ENCODE peak calls at places on chromosome 6, in nine cellular contexts. G is endothelial cell, W is PC-9, D is heart right ventricle, E is HFFc6, Z is hepatocyte, X is choroid plexus epithelial cell, C is WTC11, T is mucosa of descending colon. V is an unnamed sample.

GRCh38 chr6:38773338-38773737 is 58.2 kb downstream of the DNAH8 start:
- DNase-seq in D (no peak), C (peak; percentile 72), E (no peak), G (peak; percentile 31), Z (peak; percentile 22), W (no peak), X (no peak), T (no peak), V (peak; percentile 67)

GRCh38 chr6:91126876-91127275 is 540.0 kb upstream of the MAP3K7 start:
- DNase-seq in X (no peak), Z (no peak), E (no peak), C (no peak), D (no peak), W (no peak), G (no peak), T (no peak), V (no peak)

GRCh38 chr6:140538926-140539325 is 1164.5 kb upstream of the CITED2 start:
- DNase-seq in E (peak; percentile 21), Z (no peak), G (no peak), D (no peak), T (no peak), X (peak; percentile 66), W (no peak), C (no peak), V (peak; percentile 5)

GRCh38 chr6:15023448-15023847 is 222.4 kb upstream of the JARID2 start:
- DNase-seq in T (no peak), D (no peak), Z (no peak), C (no peak), E (no peak), G (no peak), X (no peak), W (peak; percentile 38), V (no peak)

GRCh38 chr6:158384671-158385110 is 72.4 kb downstream of the TULP4 start:
- DNase-seq in X (no peak), C (no peak), E (no peak), Z (no peak), W (no peak), G (no peak), D (no peak), T (no peak), V (no peak)

GRCh38 chr6:31246051-31246495 is 25.8 kb downstream of the HLA-C start:
- DNase-seq in X (peak; percentile 85), W (peak; percentile 98), D (no peak), Z (peak; percentile 75), E (peak; percentile 81), T (no peak), G (no peak), C (no peak), V (peak; percentile 80)

GRCh38 chr6:67698534-67698933 is 936.5 kb upstream of the ADGRB3 start:
- DNase-seq in W (no peak), E (no peak), D (no peak), T (no peak), G (no peak), Z (no peak), C (no peak), X (peak; percentile 21), V (no peak)

GRCh38 chr6:429515-430121 is 38.1 kb downstream of the IRF4 start:
- DNase-seq in W (no peak), E (no peak), Z (no peak), C (no peak), T (no peak), X (no peak), D (no peak), G (no peak), V (no peak)

GRCh38 chr6:39137235-39137634 is 22.2 kb upstream of the SAYSD1 start:
- DNase-seq in T (no peak), C (peak; percentile 69), G (peak; percentile 65), E (no peak), W (peak; percentile 42), X (peak; percentile 59), D (peak; percentile 29), Z (peak; percentile 81), V (peak; percentile 36)

GRCh38 chr6:45737331-45738056 is 278.2 kb downstream of the CLIC5 start:
- DNase-seq in E (no peak), T (no peak), G (no peak), C (no peak), D (no peak), Z (no peak), X (no peak), W (no peak), V (no peak)

DNA sequence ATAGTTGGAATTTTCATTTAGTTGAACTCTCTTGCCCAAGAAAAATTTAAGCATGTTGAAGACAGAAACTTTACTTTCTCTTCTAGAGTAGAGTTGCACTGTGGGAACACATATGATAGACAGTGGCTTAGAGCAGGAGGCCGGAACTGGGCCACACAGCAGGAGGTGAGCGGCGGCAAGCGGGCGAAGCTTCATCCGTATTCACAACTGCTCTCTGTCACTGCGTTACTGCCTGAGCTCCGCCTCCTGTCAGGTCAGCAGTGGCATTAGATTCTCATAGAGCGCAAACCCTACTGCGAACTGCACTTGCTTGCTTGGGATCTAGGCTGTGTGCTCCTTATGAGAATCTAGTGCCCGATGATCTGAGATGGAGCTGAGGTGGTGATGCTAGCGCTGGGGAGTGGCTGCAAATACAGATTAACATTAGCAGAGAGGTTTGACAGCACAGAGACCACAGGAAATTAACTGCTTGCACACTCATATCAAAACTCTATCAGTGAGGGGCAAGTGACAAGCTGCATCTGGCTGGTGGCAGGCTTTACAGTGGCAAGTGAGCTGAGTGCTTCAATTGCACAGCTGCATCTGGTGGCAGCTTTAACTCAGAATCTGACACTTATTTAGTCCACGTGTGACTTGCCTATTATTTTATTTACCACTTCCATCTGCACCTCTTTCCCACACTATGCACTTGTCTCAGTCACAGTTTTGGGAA is 174.9 kb upstream of the C6orf118 start:
- DNase-seq in T (no peak), E (no peak), X (peak; percentile 7), W (no peak), Z (no peak), D (no peak), G (no peak), C (peak; percentile 42), V (no peak)
- TF ChIP-seq CTCF in T (no peak), E (no peak), X (no peak), W (no peak), Z (no peak), D (no peak), G (no peak), C (no peak), V (no peak)

DNA sequence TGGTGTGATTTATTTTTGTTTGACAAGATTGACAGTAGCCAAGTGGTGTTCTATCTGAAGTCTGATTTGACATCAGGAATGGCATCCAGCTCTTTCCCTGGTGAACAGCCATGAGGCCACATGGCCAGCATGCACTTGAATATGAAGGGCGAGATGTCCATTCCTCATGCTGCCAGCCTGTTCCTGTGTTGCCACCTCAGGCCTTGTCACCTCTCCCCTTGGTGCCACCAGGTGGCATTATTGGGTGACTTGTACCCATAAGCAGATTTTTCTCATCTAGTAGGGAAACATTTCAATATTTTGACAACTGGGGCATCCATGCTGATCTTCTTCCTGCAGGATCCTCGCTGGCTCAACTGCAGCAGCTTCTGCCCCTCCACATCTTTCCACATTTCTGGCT is 199.1 kb downstream of the ERMARD start:
- DNase-seq in T (no peak), D (no peak), X (peak; percentile 10), C (no peak), G (no peak), Z (no peak), W (no peak), E (no peak), V (peak; percentile 29)
- TF ChIP-seq CTCF in T (no peak), D (peak; percentile 44), X (peak; percentile 27), C (no peak), G (no peak), Z (no peak), W (peak; percentile 41), E (peak; percentile 20), V (no peak)

DNA sequence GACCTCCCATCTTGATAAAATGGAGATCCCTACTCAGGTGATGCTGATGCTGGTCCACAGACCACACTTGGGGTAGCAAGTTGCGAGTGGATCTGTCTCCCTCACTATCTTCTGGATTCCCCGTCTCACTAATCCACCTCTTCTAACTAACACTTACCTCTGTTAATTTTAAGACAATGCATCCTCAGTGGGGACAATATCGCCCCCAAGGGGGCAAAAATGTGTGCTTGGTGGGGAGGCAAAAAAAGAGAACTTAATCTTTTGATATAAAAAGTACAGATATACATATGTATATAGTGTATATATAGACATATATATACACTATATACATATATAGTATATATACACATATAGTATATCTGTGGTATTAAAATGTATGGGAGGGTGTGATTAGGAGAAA is 4.3 kb downstream of the LRFN2 start:
- DNase-seq in X (no peak), T (no peak), D (no peak), G (no peak), Z (no peak), E (no peak), C (peak; percentile 27), W (no peak), V (no peak)
- TF ChIP-seq CTCF in X (peak; percentile 5), T (no peak), D (peak; percentile 28), G (peak; percentile 42), Z (no peak), E (peak; percentile 15), C (no peak), W (no peak), V (no peak)

DNA sequence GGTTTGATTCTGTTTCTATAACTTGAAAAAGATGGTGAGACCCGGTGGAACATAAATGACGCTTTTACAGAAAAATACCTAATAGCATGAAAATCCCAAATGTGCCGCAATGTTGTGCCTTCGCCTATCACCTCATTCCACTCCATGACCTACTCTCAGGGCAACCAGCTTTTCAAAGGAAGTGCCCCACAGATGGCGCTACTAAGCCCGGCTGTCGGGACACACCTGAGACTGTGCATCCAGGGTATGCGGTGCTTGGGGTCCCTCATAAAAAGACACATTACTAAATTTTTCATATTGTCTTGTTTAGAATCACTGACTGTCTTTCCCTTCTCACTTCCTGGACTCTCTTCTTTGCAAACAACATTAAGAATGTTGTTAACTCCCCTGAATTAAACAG is 145.5 kb upstream of the RPS6KA2 start:
- DNase-seq in C (peak; percentile 65), T (no peak), D (no peak), X (no peak), E (no peak), G (peak; percentile 3), W (no peak), Z (no peak), V (peak; percentile 26)
- TF ChIP-seq CTCF in C (peak; percentile 35), T (no peak), D (no peak), X (peak; percentile 33), E (peak; percentile 30), G (no peak), W (no peak), Z (no peak), V (no peak)

DNA sequence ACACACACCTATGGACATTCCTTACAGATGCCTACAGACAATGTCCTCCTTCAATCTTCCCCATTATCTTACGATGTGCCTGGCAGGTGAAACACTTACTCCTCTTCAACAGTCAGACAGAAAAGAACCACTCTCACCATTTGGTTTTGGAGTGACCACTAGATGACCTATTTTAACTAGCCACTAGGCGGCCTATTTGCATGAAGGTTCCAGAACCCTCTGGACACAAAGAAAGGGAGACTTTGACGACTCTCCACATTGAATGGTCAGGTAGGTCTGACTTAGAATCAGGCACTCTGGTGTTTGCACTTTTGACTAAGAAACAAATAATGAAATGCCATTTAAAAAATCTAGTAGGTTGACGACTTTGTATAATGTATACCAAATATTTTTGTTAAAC is 42.0 kb downstream of the PNLDC1 start:
- DNase-seq in Z (no peak), G (no peak), D (no peak), E (peak; percentile 23), T (no peak), C (no peak), W (no peak), X (peak; percentile 28), V (no peak)
- TF ChIP-seq CTCF in Z (no peak), G (peak; percentile 56), D (peak; percentile 15), E (peak; percentile 74), T (no peak), C (no peak), W (peak; percentile 47), X (peak; percentile 56), V (no peak)

V was measured in Calu3.